ENCODE peak calls at places on chromosomes 7 and 10, in six cellular contexts. U, O, C, E, K and B are unnamed samples. For H3K4me1, the result is how much of the 10 kb centered on the place peaks cover.

GRCh38 chr7:131529179-131529578 is 27.2 kb downstream of the PODXL start:
- DNase-seq in U (no peak), O (no peak), C (no peak), E (no peak), K (no peak), B (no peak)

GRCh38 chr7:7426686-7427085 is 109.0 kb downstream of the COL28A1 start:
- DNase-seq in U (no peak), O (no peak), C (no peak), E (no peak), K (no peak), B (no peak)

GRCh38 chr10:8439040-8439439 is 384.6 kb downstream of the GATA3 start:
- DNase-seq in U (no peak), O (no peak), C (no peak), E (no peak), K (no peak), B (no peak)

GRCh38 chr7:115297651-115298050 is 375.8 kb downstream of the MDFIC start:
- DNase-seq in U (no peak), O (no peak), C (no peak), E (peak), K (peak), B (no peak)

GRCh38 chr7:120241973-120242372 is 31.0 kb upstream of the KCND2 start:
- DNase-seq in U (no peak), O (no peak), C (no peak), E (no peak), K (no peak), B (no peak)

GRCh38 chr7:636396-636795 is 90.1 kb upstream of the DNAAF5 start:
- DNase-seq in U (no peak), O (no peak), C (peak), E (peak), K (peak), B (peak)

GRCh38 chr7:40922316-40922670 is 780.6 kb downstream of the INHBA start:
- DNase-seq in U (no peak), O (no peak), C (no peak), E (no peak), K (no peak), B (no peak)

GRCh38 chr7:117132385-117133120 is 179.3 kb downstream of the ST7 start:
- DNase-seq in U (no peak), O (no peak), C (no peak), E (peak), K (peak), B (no peak)

GRCh38 chr7:123849855-123850254 is 4.9 kb downstream of the HYAL4 start:
- DNase-seq in U (no peak), O (no peak), C (no peak), E (no peak), K (no peak), B (no peak)

GRCh38 chr7:120260111-120260510 is 12.9 kb upstream of the KCND2 start:
- DNase-seq in U (no peak), O (no peak), C (no peak), E (no peak), K (no peak), B (no peak)

GRCh38 chr10:64215088-64215487 is 693.9 kb downstream of the REEP3 start:
- DNase-seq in U (no peak), O (no peak), C (no peak), E (no peak), K (no peak), B (no peak)

GRCh38 chr7:122340427-122340826 is 35.9 kb upstream of the FEZF1 start:
- DNase-seq in U (no peak), O (no peak), C (no peak), E (no peak), K (no peak), B (no peak)

GRCh38 chr10:52453501-52453900 is 139.4 kb downstream of the DKK1 start:
- DNase-seq in U (no peak), O (no peak), C (no peak), E (no peak), K (no peak), B (no peak)

GRCh38 chr7:112573302-112574039 is 92.7 kb downstream of the LSMEM1 start:
- DNase-seq in U (no peak), O (no peak), C (no peak), E (no peak), K (no peak), B (no peak)

GRCh38 chr10:46026106-46026505 is 4.3 kb downstream of the NCOA4 start:
- DNase-seq in U (no peak), O (no peak), C (no peak), E (no peak), K (no peak), B (no peak)

GRCh38 chr10:52226448-52226847 is 87.6 kb upstream of the DKK1 start:
- DNase-seq in U (no peak), O (no peak), C (no peak), E (no peak), K (no peak), B (no peak)

GRCh38 chr7:104767826-104768536 is 246.0 kb upstream of the KMT2E start:
- DNase-seq in U (no peak), O (no peak), C (no peak), E (no peak), K (no peak), B (no peak)
- H3K27ac ChIP-seq in U (no peak), O (no peak), C (no peak), E (no peak), K (no peak), B (no peak)

DNA sequence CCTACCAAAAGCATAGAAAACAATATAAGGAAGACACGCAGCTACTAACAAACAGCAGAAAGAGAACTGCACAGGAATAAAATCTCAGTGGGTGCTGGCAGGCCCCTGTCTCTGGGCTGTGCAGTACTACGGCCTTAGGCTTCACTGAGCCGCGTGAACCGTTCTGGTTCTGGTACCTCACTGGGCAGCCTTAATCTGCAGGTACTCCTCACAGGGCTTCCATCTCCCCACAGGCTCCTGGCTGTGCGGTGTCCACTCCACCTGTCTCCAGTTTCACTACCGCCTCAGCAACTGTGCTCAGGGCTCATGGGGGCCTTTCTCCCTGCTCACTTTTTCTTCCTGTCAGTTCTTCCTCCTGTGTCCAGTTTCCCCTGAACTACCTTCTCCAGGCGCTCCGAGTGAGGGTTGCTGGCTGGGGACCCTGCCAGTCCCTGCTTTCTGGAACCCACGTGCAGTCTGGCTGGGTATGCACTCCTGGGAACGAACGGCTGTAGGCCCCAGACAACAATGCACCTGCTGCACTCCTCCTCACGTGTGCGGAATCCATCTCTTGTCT is 75.7 kb downstream of the VIPR2 start:
- DNase-seq in U (no peak), O (no peak), C (no peak), E (no peak), K (no peak), B (no peak)
- H3K4me1 ChIP-seq in U (under half), O (under half), C (under half), E (under half), K (under half), B (under half)

GRCh38 chr7:137990251-137990901 is 11.5 kb downstream of the CREB3L2 start:
- DNase-seq in U (peak), O (no peak), C (no peak), E (no peak), K (no peak), B (no peak)

GRCh38 chr7:137992042-137992737 is 9.7 kb downstream of the CREB3L2 start:
- DNase-seq in U (no peak), O (peak), C (no peak), E (no peak), K (no peak), B (no peak)

GRCh38 chr7:137994091-137994688 is 7.7 kb downstream of the CREB3L2 start:
- DNase-seq in U (no peak), O (no peak), C (no peak), E (no peak), K (no peak), B (no peak)

GRCh38 chr7:137992738-137993394 is 9.0 kb downstream of the CREB3L2 start:
- DNase-seq in U (no peak), O (peak), C (peak), E (no peak), K (no peak), B (no peak)

DNA sequence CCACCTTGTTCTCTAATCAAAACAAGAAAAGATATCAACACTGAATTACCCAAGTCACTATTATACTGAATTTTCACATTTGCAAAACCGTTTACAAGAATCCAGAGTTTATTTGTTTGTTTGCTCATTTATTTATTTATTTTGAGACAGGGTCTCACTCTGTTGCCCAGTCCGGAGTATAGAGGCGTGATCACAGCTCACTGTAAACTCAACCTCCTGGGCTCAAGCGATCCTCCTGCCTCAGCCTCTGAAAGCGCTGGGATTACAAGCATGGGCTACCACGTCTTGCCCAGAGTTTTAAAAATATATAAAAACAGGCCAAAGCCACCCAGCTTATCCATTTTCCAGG is 8.5 kb downstream of the CREB3L2 start:
- DNase-seq in U (no peak), O (no peak), C (no peak), E (no peak), K (no peak), B (no peak)
- H3K27ac ChIP-seq in U (no peak), O (peak), C (no peak), E (no peak), K (no peak), B (peak)

GRCh38 chr10:99982728-99983127 is 27.0 kb downstream of the DNMBP start:
- DNase-seq in U (no peak), O (no peak), C (no peak), E (no peak), K (no peak), B (no peak)
- H3K4me1 ChIP-seq in U (under half), O (half or more), C (under half), E (half or more), K (half or more), B (under half)

GRCh38 chr7:125561006-125561405 is 631.4 kb upstream of the POT1 start:
- DNase-seq in U (no peak), O (no peak), C (no peak), E (no peak), K (no peak), B (no peak)
- H3K27ac ChIP-seq in U (no peak), O (no peak), C (no peak), E (no peak), K (peak), B (no peak)

DNA sequence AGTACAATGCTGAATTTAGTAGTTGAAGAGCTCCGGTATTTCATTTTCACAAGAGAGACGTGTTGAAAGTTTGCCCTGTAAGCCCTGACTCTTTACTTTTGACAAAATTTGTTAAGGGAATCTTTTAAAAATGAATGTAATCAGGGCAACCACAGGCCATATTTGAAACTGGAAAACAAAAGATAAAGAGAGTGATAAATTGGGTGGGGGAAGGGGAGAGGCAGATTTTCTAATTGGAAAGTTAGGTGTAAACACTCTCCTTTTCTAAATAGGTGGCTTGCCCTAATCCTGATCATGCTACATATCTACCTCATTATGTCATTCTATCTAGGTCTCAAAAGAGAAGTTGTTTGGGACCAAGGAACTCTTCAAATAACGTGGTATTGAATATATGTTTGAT is 90.7 kb downstream of the CABCOCO1 start:
- DNase-seq in U (no peak), O (no peak), C (no peak), E (no peak), K (no peak), B (no peak)
- H3K4me1 ChIP-seq in U (under half), O (under half), C (under half), E (under half), K (under half), B (under half)

DNA sequence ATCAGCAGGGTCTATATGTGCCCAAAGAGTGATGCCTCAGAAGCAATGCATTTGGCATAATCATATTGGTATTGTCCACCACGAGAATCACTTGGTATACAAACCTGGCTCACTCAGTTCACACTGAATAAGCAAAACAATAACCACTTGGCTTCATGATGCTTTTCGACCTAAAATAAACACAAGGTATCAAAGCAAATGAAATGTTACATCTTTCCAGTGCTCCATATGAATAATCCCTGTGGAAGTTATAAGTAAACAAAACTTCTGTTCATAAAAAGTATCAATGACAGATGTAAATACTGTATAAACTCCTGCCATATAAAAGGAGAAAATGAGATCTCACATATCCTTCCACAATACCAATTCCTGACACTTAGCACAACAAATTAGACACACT is 29.8 kb upstream of the EBLN1 start:
- DNase-seq in U (no peak), O (no peak), C (no peak), E (no peak), K (no peak), B (no peak)
- H3K27ac ChIP-seq in U (no peak), O (no peak), C (peak), E (peak), K (no peak), B (no peak)